ENCODE peak calls at places on chromosome 22, in four cellular contexts. M is RKO, V is ureter, Z is RCC 7860. H is an unnamed sample.

GRCh38 chr22:35477911-35478582 is 62.6 kb upstream of the RASD2 start:
- DNase-seq in Z (peak), V (peak), M (peak), H (no peak)

GRCh38 chr22:27370281-27370680 is 431.3 kb downstream of the MN1 start:
- DNase-seq in M (no peak), Z (no peak), V (no peak), H (no peak)

GRCh38 chr22:19419464-19420178 is 11.9 kb downstream of the HIRA start:
- DNase-seq in Z (no peak), V (no peak), M (no peak), H (no peak)

GRCh38 chr22:18954941-18955571 is 19.0 kb upstream of the PRODH start:
- DNase-seq in M (no peak), Z (no peak), V (peak), H (no peak)

GRCh38 chr22:40212126-40212525 is 34.4 kb downstream of the TNRC6B start:
- DNase-seq in Z (no peak), V (no peak), M (no peak), H (no peak)

GRCh38 chr22:32325416-32325801 is 32.3 kb upstream of the RFPL3 start:
- DNase-seq in Z (no peak), M (no peak), V (peak), H (no peak)

GRCh38 chr22:30922151-30922611 is 46.4 kb downstream of the MORC2 start:
- DNase-seq in M (no peak), V (peak), Z (no peak), H (no peak)

GRCh38 chr22:43114958-43115357 is 4.4 kb downstream of the BIK start:
- DNase-seq in M (no peak), V (peak), Z (no peak), H (no peak)

GRCh38 chr22:30872282-30873041 is 96.1 kb downstream of the MORC2 start:
- DNase-seq in M (no peak), V (no peak), Z (no peak), H (no peak)

GRCh38 chr22:35914665-35915476 is 113.8 kb downstream of the RBFOX2 start:
- DNase-seq in M (peak), Z (peak), V (peak), H (peak)

GRCh38 chr22:48826546-48826945 is 1001.1 kb downstream of the BRD1 start:
- DNase-seq in M (no peak), Z (no peak), V (no peak), H (no peak)

GRCh38 chr22:17436382-17436951 is 67.2 kb downstream of the CECR2 start:
- DNase-seq in Z (no peak), V (no peak), M (no peak), H (no peak)

GRCh38 chr22:50481440-50482106 is at the start of gene ADM2:
- DNase-seq in V (no peak), Z (no peak), M (no peak), H (no peak)

GRCh38 chr22:42646569-42647525 is 2.3 kb downstream of the CYB5R3 start:
- DNase-seq in V (peak), Z (no peak), M (no peak), H (no peak)

GRCh38 chr22:26887456-26887855 is 230.1 kb downstream of the MIAT start:
- DNase-seq in Z (peak), M (no peak), V (no peak), H (no peak)

GRCh38 chr22:46073683-46074504 is 76.4 kb upstream of the PPARA start:
- DNase-seq in M (peak), V (no peak), Z (no peak), H (no peak)

GRCh38 chr22:32788884-32789624 is 12.5 kb upstream of the TIMP3 start:
- DNase-seq in M (no peak), V (no peak), Z (no peak), H (no peak)

GRCh38 chr22:30253205-30253852 is 6.8 kb upstream of the LIF start:
- DNase-seq in M (peak), V (peak), Z (peak), H (no peak)

GRCh38 chr22:39431821-39432251 is 25.0 kb upstream of the MGAT3 start:
- DNase-seq in V (no peak), M (no peak), Z (no peak), H (no peak)

GRCh38 chr22:19152942-19153883 is 3.1 kb upstream of the GSC2 start:
- DNase-seq in Z (no peak), V (no peak), M (no peak), H (no peak)

GRCh38 chr22:38731703-38732161 is 24.1 kb downstream of the SUN2 start:
- DNase-seq in M (no peak), Z (no peak), V (no peak), H (no peak)

GRCh38 chr22:29105468-29105867 is 32.6 kb downstream of the KREMEN1 start:
- DNase-seq in V (no peak), M (no peak), Z (no peak), H (no peak)

GRCh38 chr22:39535302-39535805 is 2.8 kb upstream of the RPS19BP1 start:
- DNase-seq in Z (no peak), M (no peak), V (no peak), H (no peak)

GRCh38 chr22:38097557-38098409 is 12.7 kb downstream of the BAIAP2L2 start:
- DNase-seq in Z (no peak), V (no peak), M (no peak), H (no peak)

GRCh38 chr22:25447067-25447688 is 117.3 kb upstream of the GRK3 start:
- DNase-seq in Z (no peak), V (no peak), M (no peak), H (no peak)

GRCh38 chr22:38864361-38865191 is 7.4 kb downstream of the CBX6 start:
- DNase-seq in M (no peak), Z (no peak), V (peak), H (no peak)

GRCh38 chr22:17369553-17370035 is 334 bp downstream of the CECR2 start:
- DNase-seq in Z (no peak), M (no peak), V (no peak), H (no peak)

GRCh38 chr22:50031189-50032091 is 18.9 kb upstream of the IL17REL start:
- DNase-seq in M (no peak), Z (no peak), V (no peak), H (no peak)

GRCh38 chr22:39169797-39170466 is 17.5 kb upstream of the CBX7 start:
- DNase-seq in V (no peak), Z (no peak), M (no peak), H (no peak)

GRCh38 chr22:45830531-45831245 is 146.3 kb downstream of the WNT7B start:
- DNase-seq in M (peak), V (no peak), Z (no peak), H (no peak)

GRCh38 chr22:41907436-41908401 is 7.2 kb downstream of the SHISA8 start:
- DNase-seq in V (no peak), M (peak), Z (no peak), H (no peak)

GRCh38 chr22:24156915-24157782 is 24.1 kb upstream of the SUSD2 start:
- DNase-seq in M (peak), V (peak), Z (peak), H (peak)

GRCh38 chr22:48755332-48755949 is 1072.2 kb downstream of the BRD1 start:
- DNase-seq in V (peak), Z (no peak), M (no peak), H (no peak)

GRCh38 chr22:25105817-25106650 is 93.6 kb upstream of the CRYBB3 start:
- DNase-seq in V (no peak), M (no peak), Z (no peak), H (no peak)

GRCh38 chr22:28014141-28015055 is 95.3 kb upstream of the PITPNB start:
- DNase-seq in M (no peak), V (no peak), Z (no peak), H (no peak)

GRCh38 chr22:37604875-37605274 is 3.8 kb upstream of the GGA1 start:
- DNase-seq in M (no peak), Z (no peak), V (no peak), H (no peak)

GRCh38 chr22:27331526-27332281 is 469.9 kb downstream of the MN1 start:
- DNase-seq in V (peak), M (peak), Z (no peak), H (no peak)

H was measured in NCI-H1048.